ENCODE peak calls at places on chromosomes 11 and 22, in four cellular contexts. E is AG08395; T is ELR; X is stimulated activated CD8-positive, alpha-beta memory T cell treated with anti-CD3 and anti-CD28 coated beads, Interleukin-15, amount 100 ng/mL, for 1 hour. D is an unnamed sample.

GRCh38 chr11:118277312-118277711 is 13.2 kb upstream of the MPZL2 start:
- DNase-seq in T (peak), E (no peak), X (no peak), D (no peak)

GRCh38 chr11:82634091-82634490 is 99.6 kb downstream of the FAM181B start:
- DNase-seq in X (no peak), T (no peak), E (no peak), D (no peak)

GRCh38 chr22:47547881-47548630 is 785.6 kb downstream of the TBC1D22A start:
- DNase-seq in X (no peak), T (no peak), E (no peak), D (no peak)

GRCh38 chr11:31640611-31641010 is 131.0 kb downstream of the ELP4 start:
- DNase-seq in X (no peak), E (no peak), T (no peak), D (no peak)

GRCh38 chr11:94975599-94975998 is 2.1 kb downstream of the KDM4D start:
- DNase-seq in T (no peak), E (no peak), X (no peak), D (no peak)

GRCh38 chr22:29231971-29232959 is 26.6 kb downstream of the EMID1 start:
- DNase-seq in T (no peak), E (no peak), X (no peak), D (no peak)

GRCh38 chr11:94731921-94732601 is 36.1 kb upstream of the AMOTL1 start:
- DNase-seq in X (no peak), E (peak), T (peak), D (no peak)

GRCh38 chr22:19799322-19800190 is 39.0 kb downstream of the TBX1 start:
- DNase-seq in X (no peak), E (peak), T (peak), D (no peak)

GRCh38 chr22:50306753-50307749 is at the start of gene PLXNB2:
- DNase-seq in X (no peak), E (peak), T (peak), D (no peak)

GRCh38 chr11:118328745-118329144 is 13.8 kb downstream of the CD3D start:
- DNase-seq in X (no peak), T (no peak), E (no peak), D (no peak)

GRCh38 chr22:41910050-41910598 is 4.8 kb downstream of the SHISA8 start:
- DNase-seq in T (no peak), E (no peak), X (no peak), D (no peak)

GRCh38 chr11:102831128-102831708 is 12.2 kb downstream of the MMP3 start:
- DNase-seq in E (peak), T (peak), X (no peak), D (no peak)

GRCh38 chr22:17884951-17885350 is 110.7 kb upstream of the BID start:
- DNase-seq in T (no peak), E (no peak), X (no peak), D (no peak)

GRCh38 chr11:30635401-30635989 is 49.3 kb upstream of the MPPED2 start:
- DNase-seq in X (no peak), T (no peak), E (no peak), D (no peak)

D was measured in activated T-helper 1 cell treated with anti-CD3 and anti-CD28 coated beads, Interleukin-2, amount 50 U/mL, for 16 hours.